ENCODE peak calls at places on chromosomes 16 and 17, in eight cellular contexts. One of them, this sample, is unnamed.
A peak's percentile ranks its signal among the peaks of the same experiment; 100 is the strongest.

GRCh38 chr17:60896996-60897395 is 219.3 kb downstream of the BCAS3 start:
- DNase-seq in lower leg skin: no peak
- DNase-seq in tibial nerve: no peak
- DNase-seq in HCT116: no peak
- DNase-seq in adrenal gland: no peak
- DNase-seq in sigmoid colon: no peak
- DNase-seq in IMR-90: no peak
- DNase-seq in heart left ventricle: no peak
- DNase-seq in this sample: no peak

GRCh38 chr17:52178013-52178412 is 19.5 kb upstream of the CA10 start:
- DNase-seq in tibial nerve: no peak
- DNase-seq in lower leg skin: no peak
- DNase-seq in IMR-90: no peak
- DNase-seq in adrenal gland: no peak
- DNase-seq in HCT116: no peak
- DNase-seq in heart left ventricle: no peak
- DNase-seq in sigmoid colon: no peak
- DNase-seq in this sample: no peak

GRCh38 chr17:40113961-40114272 is 7.9 kb upstream of the MSL1 start:
- DNase-seq in heart left ventricle: no peak
- DNase-seq in HCT116: no peak
- DNase-seq in IMR-90: peak; percentile 56
- DNase-seq in adrenal gland: no peak
- DNase-seq in tibial nerve: no peak
- DNase-seq in sigmoid colon: no peak
- DNase-seq in lower leg skin: no peak
- DNase-seq in this sample: no peak

GRCh38 chr17:40363480-40363838 is 1.1 kb downstream of the GJD3 start:
- DNase-seq in IMR-90: no peak
- DNase-seq in heart left ventricle: peak; percentile 61
- DNase-seq in HCT116: no peak
- DNase-seq in adrenal gland: no peak
- DNase-seq in sigmoid colon: peak; percentile 70
- DNase-seq in lower leg skin: no peak
- DNase-seq in tibial nerve: no peak
- DNase-seq in this sample: no peak

GRCh38 chr17:63641678-63642077 is 19.5 kb downstream of the MAP3K3 start:
- DNase-seq in adrenal gland: peak; percentile 45
- DNase-seq in heart left ventricle: peak; percentile 51
- DNase-seq in lower leg skin: no peak
- DNase-seq in sigmoid colon: no peak
- DNase-seq in tibial nerve: peak; percentile 64
- DNase-seq in IMR-90: no peak
- DNase-seq in HCT116: no peak
- DNase-seq in this sample: no peak

GRCh38 chr16:51924744-51925143 is 622.2 kb downstream of the TOX3 start:
- DNase-seq in adrenal gland: no peak
- DNase-seq in sigmoid colon: no peak
- DNase-seq in IMR-90: no peak
- DNase-seq in lower leg skin: no peak
- DNase-seq in tibial nerve: no peak
- DNase-seq in HCT116: no peak
- DNase-seq in heart left ventricle: no peak
- DNase-seq in this sample: no peak

GRCh38 chr17:82241926-82242697 is 13.3 kb downstream of the SLC16A3 start:
- DNase-seq in tibial nerve: no peak
- DNase-seq in adrenal gland: peak; percentile 64
- DNase-seq in heart left ventricle: peak; percentile 70
- DNase-seq in IMR-90: no peak
- DNase-seq in HCT116: no peak
- DNase-seq in lower leg skin: no peak
- DNase-seq in sigmoid colon: peak; percentile 84
- DNase-seq in this sample: peak; percentile 63

GRCh38 chr16:15786501-15786900 is 70.3 kb downstream of the MYH11 start:
- DNase-seq in HCT116: no peak
- DNase-seq in lower leg skin: no peak
- DNase-seq in tibial nerve: no peak
- DNase-seq in heart left ventricle: no peak
- DNase-seq in adrenal gland: no peak
- DNase-seq in IMR-90: no peak
- DNase-seq in sigmoid colon: no peak
- DNase-seq in this sample: no peak

GRCh38 chr17:13540546-13540945 is 61.2 kb downstream of the HS3ST3A1 start:
- DNase-seq in heart left ventricle: no peak
- DNase-seq in lower leg skin: no peak
- DNase-seq in sigmoid colon: no peak
- DNase-seq in IMR-90: no peak
- DNase-seq in HCT116: no peak
- DNase-seq in adrenal gland: no peak
- DNase-seq in tibial nerve: no peak
- DNase-seq in this sample: no peak

GRCh38 chr16:19831678-19832077 is 53.0 kb downstream of the GPRC5B start:
- DNase-seq in IMR-90: peak; percentile 89
- DNase-seq in heart left ventricle: no peak
- DNase-seq in tibial nerve: no peak
- DNase-seq in lower leg skin: no peak
- DNase-seq in adrenal gland: peak; percentile 68
- DNase-seq in sigmoid colon: no peak
- DNase-seq in HCT116: no peak
- DNase-seq in this sample: no peak

GRCh38 chr17:1720856-1721386 is 3.6 kb upstream of the WDR81 start:
- DNase-seq in sigmoid colon: peak; percentile 82
- DNase-seq in HCT116: peak; percentile 61
- DNase-seq in IMR-90: peak; percentile 56
- DNase-seq in tibial nerve: peak; percentile 78
- DNase-seq in adrenal gland: peak; percentile 67
- DNase-seq in heart left ventricle: peak; percentile 65
- DNase-seq in lower leg skin: peak; percentile 92
- DNase-seq in this sample: peak; percentile 85

GRCh38 chr16:12317856-12318591 is 341.5 kb downstream of the SNX29 start:
- DNase-seq in lower leg skin: no peak
- DNase-seq in tibial nerve: no peak
- DNase-seq in heart left ventricle: no peak
- DNase-seq in IMR-90: no peak
- DNase-seq in sigmoid colon: no peak
- DNase-seq in adrenal gland: peak; percentile 20
- DNase-seq in HCT116: no peak
- DNase-seq in this sample: no peak

GRCh38 chr17:18933102-18934058 is 18.6 kb upstream of the SLC5A10 start:
- DNase-seq in HCT116: no peak
- DNase-seq in lower leg skin: no peak
- DNase-seq in heart left ventricle: no peak
- DNase-seq in IMR-90: no peak
- DNase-seq in tibial nerve: no peak
- DNase-seq in sigmoid colon: no peak
- DNase-seq in adrenal gland: no peak
- DNase-seq in this sample: no peak

GRCh38 chr16:30731411-30731810 is 16.8 kb upstream of the PHKG2 start:
- DNase-seq in heart left ventricle: no peak
- DNase-seq in adrenal gland: peak; percentile 74
- DNase-seq in IMR-90: peak; percentile 27
- DNase-seq in lower leg skin: no peak
- DNase-seq in sigmoid colon: no peak
- DNase-seq in tibial nerve: no peak
- DNase-seq in HCT116: no peak
- DNase-seq in this sample: no peak

GRCh38 chr17:4966844-4967538 is 626 bp downstream of the SPAG7 start:
- DNase-seq in heart left ventricle: peak; percentile 99
- DNase-seq in IMR-90: peak; percentile 100
- DNase-seq in sigmoid colon: peak; percentile 100
- DNase-seq in adrenal gland: peak; percentile 99
- DNase-seq in HCT116: peak; percentile 100
- DNase-seq in lower leg skin: peak; percentile 99
- DNase-seq in tibial nerve: peak; percentile 97
- DNase-seq in this sample: peak; percentile 98

GRCh38 chr17:19424934-19425868 is 14.2 kb downstream of the RNF112 start:
- DNase-seq in lower leg skin: no peak
- DNase-seq in adrenal gland: peak; percentile 36
- DNase-seq in HCT116: no peak
- DNase-seq in tibial nerve: no peak
- DNase-seq in heart left ventricle: no peak
- DNase-seq in sigmoid colon: no peak
- DNase-seq in IMR-90: peak; percentile 23
- DNase-seq in this sample: no peak

GRCh38 chr17:61015966-61016365 is 338.3 kb downstream of the BCAS3 start:
- DNase-seq in IMR-90: no peak
- DNase-seq in heart left ventricle: no peak
- DNase-seq in HCT116: no peak
- DNase-seq in lower leg skin: no peak
- DNase-seq in sigmoid colon: no peak
- DNase-seq in adrenal gland: no peak
- DNase-seq in tibial nerve: no peak
- DNase-seq in this sample: no peak

GRCh38 chr17:50986989-50987660 is 121.0 kb upstream of the TOB1 start:
- DNase-seq in HCT116: no peak
- DNase-seq in IMR-90: peak; percentile 79
- DNase-seq in lower leg skin: no peak
- DNase-seq in adrenal gland: no peak
- DNase-seq in sigmoid colon: no peak
- DNase-seq in heart left ventricle: no peak
- DNase-seq in tibial nerve: no peak
- DNase-seq in this sample: no peak

GRCh38 chr17:50181155-50181554 is 15.3 kb downstream of the SGCA start:
- DNase-seq in sigmoid colon: no peak
- DNase-seq in IMR-90: no peak
- DNase-seq in heart left ventricle: peak; percentile 24
- DNase-seq in tibial nerve: no peak
- DNase-seq in lower leg skin: no peak
- DNase-seq in adrenal gland: no peak
- DNase-seq in HCT116: no peak
- DNase-seq in this sample: no peak

GRCh38 chr16:5216681-5217080 is 119.1 kb upstream of the EEF2KMT start:
- DNase-seq in IMR-90: no peak
- DNase-seq in HCT116: no peak
- DNase-seq in lower leg skin: no peak
- DNase-seq in tibial nerve: no peak
- DNase-seq in sigmoid colon: peak; percentile 11
- DNase-seq in heart left ventricle: no peak
- DNase-seq in adrenal gland: no peak
- DNase-seq in this sample: no peak

GRCh38 chr16:5215911-5216310 is 118.3 kb upstream of the EEF2KMT start:
- DNase-seq in tibial nerve: no peak
- DNase-seq in sigmoid colon: peak; percentile 48
- DNase-seq in HCT116: no peak
- DNase-seq in IMR-90: no peak
- DNase-seq in adrenal gland: no peak
- DNase-seq in heart left ventricle: no peak
- DNase-seq in lower leg skin: no peak
- DNase-seq in this sample: no peak

DNA sequence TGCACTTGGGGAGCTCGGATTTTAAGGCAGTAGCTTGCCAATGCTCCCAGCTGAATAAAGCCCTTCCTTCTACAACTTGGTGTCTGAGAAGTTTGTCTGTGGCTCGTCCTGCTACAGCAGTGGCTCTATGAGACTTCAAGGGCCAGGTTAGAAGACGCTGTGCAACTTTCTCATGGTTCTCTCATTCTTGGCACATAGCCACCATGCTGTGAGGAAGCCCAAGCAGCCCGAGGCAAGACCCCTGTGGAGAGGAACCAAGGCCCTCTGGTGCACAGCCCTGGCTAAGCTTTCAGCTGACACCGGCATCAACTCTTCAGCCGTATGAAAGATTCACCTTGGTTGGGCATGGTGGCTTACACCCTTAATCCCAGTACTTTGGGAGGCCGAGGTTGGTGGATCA is 116.9 kb upstream of the EEF2KMT start:
- DNase-seq in IMR-90: no peak
- DNase-seq in lower leg skin: no peak
- DNase-seq in adrenal gland: no peak
- DNase-seq in sigmoid colon: peak; percentile 40
- DNase-seq in HCT116: no peak
- DNase-seq in heart left ventricle: no peak
- DNase-seq in tibial nerve: no peak
- DNase-seq in this sample: no peak
- TF ChIP-seq POLR2A in IMR-90: no peak
- TF ChIP-seq POLR2A in lower leg skin: no peak
- TF ChIP-seq POLR2A in adrenal gland: no peak
- TF ChIP-seq POLR2A in sigmoid colon: no peak
- TF ChIP-seq POLR2A in HCT116: no peak
- TF ChIP-seq POLR2A in heart left ventricle: no peak
- TF ChIP-seq POLR2A in tibial nerve: no peak
- TF ChIP-seq POLR2A in this sample: no peak

GRCh38 chr16:85629326-85629725 is 16.2 kb downstream of the GSE1 start:
- DNase-seq in IMR-90: no peak
- DNase-seq in heart left ventricle: peak; percentile 59
- DNase-seq in HCT116: no peak
- DNase-seq in tibial nerve: no peak
- DNase-seq in lower leg skin: no peak
- DNase-seq in adrenal gland: peak; percentile 76
- DNase-seq in sigmoid colon: no peak
- DNase-seq in this sample: no peak

GRCh38 chr16:85629853-85630252 is 16.7 kb downstream of the GSE1 start:
- DNase-seq in tibial nerve: no peak
- DNase-seq in adrenal gland: no peak
- DNase-seq in sigmoid colon: no peak
- DNase-seq in IMR-90: no peak
- DNase-seq in lower leg skin: no peak
- DNase-seq in heart left ventricle: no peak
- DNase-seq in HCT116: no peak
- DNase-seq in this sample: peak; percentile 43

GRCh38 chr16:85632709-85633437 is 19.8 kb downstream of the GSE1 start:
- DNase-seq in heart left ventricle: no peak
- DNase-seq in lower leg skin: no peak
- DNase-seq in HCT116: no peak
- DNase-seq in sigmoid colon: no peak
- DNase-seq in adrenal gland: no peak
- DNase-seq in tibial nerve: no peak
- DNase-seq in IMR-90: no peak
- DNase-seq in this sample: no peak

GRCh38 chr16:85631802-85632393 is 18.8 kb downstream of the GSE1 start:
- DNase-seq in lower leg skin: no peak
- DNase-seq in adrenal gland: no peak
- DNase-seq in tibial nerve: no peak
- DNase-seq in sigmoid colon: no peak
- DNase-seq in HCT116: no peak
- DNase-seq in IMR-90: no peak
- DNase-seq in heart left ventricle: no peak
- DNase-seq in this sample: no peak

GRCh38 chr16:85631230-85631629 is 18.1 kb downstream of the GSE1 start:
- DNase-seq in HCT116: no peak
- DNase-seq in heart left ventricle: no peak
- DNase-seq in sigmoid colon: no peak
- DNase-seq in IMR-90: no peak
- DNase-seq in adrenal gland: no peak
- DNase-seq in tibial nerve: no peak
- DNase-seq in lower leg skin: no peak
- DNase-seq in this sample: no peak
- TF ChIP-seq POLR2A in HCT116: no peak
- TF ChIP-seq POLR2A in heart left ventricle: no peak
- TF ChIP-seq POLR2A in sigmoid colon: no peak
- TF ChIP-seq POLR2A in IMR-90: no peak
- TF ChIP-seq POLR2A in adrenal gland: no peak
- TF ChIP-seq POLR2A in tibial nerve: no peak
- TF ChIP-seq POLR2A in lower leg skin: no peak
- TF ChIP-seq POLR2A in this sample: no peak

GRCh38 chr16:56637814-56638750 is at the start of gene MT1A:
- DNase-seq in lower leg skin: peak; percentile 97
- DNase-seq in IMR-90: peak; percentile 7
- DNase-seq in HCT116: no peak
- DNase-seq in adrenal gland: peak; percentile 78
- DNase-seq in heart left ventricle: peak; percentile 88
- DNase-seq in sigmoid colon: peak; percentile 87
- DNase-seq in tibial nerve: peak; percentile 61
- DNase-seq in this sample: no peak
- TF ChIP-seq POLR2A in lower leg skin: no peak
- TF ChIP-seq POLR2A in IMR-90: no peak
- TF ChIP-seq POLR2A in HCT116: no peak
- TF ChIP-seq POLR2A in adrenal gland: peak; percentile 40
- TF ChIP-seq POLR2A in heart left ventricle: no peak
- TF ChIP-seq POLR2A in sigmoid colon: peak; percentile 31
- TF ChIP-seq POLR2A in tibial nerve: peak; percentile 71
- TF ChIP-seq POLR2A in this sample: no peak

GRCh38 chr17:68291836-68292688 is 767 bp downstream of the ARSG start:
- DNase-seq in tibial nerve: peak; percentile 62
- DNase-seq in lower leg skin: peak; percentile 95
- DNase-seq in IMR-90: peak; percentile 68
- DNase-seq in HCT116: peak; percentile 63
- DNase-seq in heart left ventricle: peak; percentile 83
- DNase-seq in sigmoid colon: peak; percentile 77
- DNase-seq in adrenal gland: peak; percentile 76
- DNase-seq in this sample: peak; percentile 81
- TF ChIP-seq POLR2A in tibial nerve: peak; percentile 21
- TF ChIP-seq POLR2A in lower leg skin: no peak
- TF ChIP-seq POLR2A in IMR-90: peak; percentile 30
- TF ChIP-seq POLR2A in HCT116: peak; percentile 46
- TF ChIP-seq POLR2A in heart left ventricle: no peak
- TF ChIP-seq POLR2A in sigmoid colon: peak; percentile 21
- TF ChIP-seq POLR2A in adrenal gland: peak; percentile 80
- TF ChIP-seq POLR2A in this sample: no peak

This sample was measured in erythroblast.